ENCODE peak calls at places on chromosomes 7 and 10, in four cellular contexts. O is HepG2, P is K562, Y is GM12878. E is an unnamed sample.

GRCh38 chr7:12244129-12244528 is 33.0 kb downstream of the TMEM106B start:
- DNase-seq in O (peak), Y (no peak), P (peak), E (peak)

GRCh38 chr7:44065431-44066110 is at the start of gene PGAM2:
- DNase-seq in O (no peak), Y (no peak), P (no peak), E (no peak)

GRCh38 chr10:128287921-128288320 is 161.7 kb upstream of the MKI67 start:
- DNase-seq in Y (no peak), O (no peak), P (no peak), E (no peak)

GRCh38 chr7:29228289-29229011 is 33.9 kb downstream of the CHN2 start:
- DNase-seq in O (peak), P (no peak), Y (no peak), E (no peak)

GRCh38 chr10:48545462-48546145 is 59.3 kb downstream of the ARHGAP22 start:
- DNase-seq in P (no peak), Y (no peak), O (no peak), E (no peak)

GRCh38 chr10:74825033-74825370 is 1.4 kb upstream of the KAT6B start:
- DNase-seq in Y (no peak), O (no peak), P (peak), E (peak)

GRCh38 chr10:34890931-34891330 is 75.8 kb upstream of the PARD3 start:
- DNase-seq in Y (no peak), P (no peak), O (no peak), E (no peak)

GRCh38 chr7:84297606-84298005 is 103.0 kb upstream of the SEMA3A start:
- DNase-seq in O (no peak), P (no peak), Y (no peak), E (no peak)

GRCh38 chr10:97849491-97850402 is at the start of gene GOLGA7B:
- DNase-seq in P (peak), Y (no peak), O (peak), E (no peak)

GRCh38 chr7:106125417-106125816 is 13.3 kb upstream of the SYPL1 start:
- DNase-seq in P (no peak), Y (no peak), O (no peak), E (no peak)

GRCh38 chr7:121288894-121289293 is 39.9 kb upstream of the WNT16 start:
- DNase-seq in P (no peak), Y (no peak), O (no peak), E (no peak)

GRCh38 chr7:96657347-96658010 is 52.2 kb downstream of the SEM1 start:
- DNase-seq in O (no peak), Y (no peak), P (no peak), E (no peak)

GRCh38 chr7:21504021-21504420 is 38.8 kb upstream of the DNAH11 start:
- DNase-seq in O (no peak), P (no peak), Y (no peak), E (no peak)

GRCh38 chr7:44430054-44430453 is 60.4 kb downstream of the NUDCD3 start:
- DNase-seq in Y (no peak), P (no peak), O (no peak), E (no peak)

GRCh38 chr10:6473901-6474370 is 106.1 kb downstream of the PRKCQ start:
- DNase-seq in P (no peak), O (no peak), Y (peak), E (no peak)

GRCh38 chr7:18458830-18459229 is 36.7 kb upstream of the HDAC9 start:
- DNase-seq in P (no peak), O (no peak), Y (no peak), E (no peak)

GRCh38 chr10:22620140-22620857 is 94.1 kb downstream of the PIP4K2A start:
- DNase-seq in Y (no peak), O (no peak), P (no peak), E (peak)

GRCh38 chr7:47999413-47999812 is 20.0 kb upstream of the HUS1 start:
- DNase-seq in P (no peak), Y (no peak), O (no peak), E (no peak)

GRCh38 chr7:151366141-151366871 is 24.7 kb downstream of the NUB1 start:
- DNase-seq in Y (no peak), P (no peak), O (no peak), E (no peak)

GRCh38 chr10:101389986-101390531 is 36.1 kb downstream of the BTRC start:
- DNase-seq in P (no peak), Y (no peak), O (no peak), E (no peak)

GRCh38 chr10:31602541-31603244 is 283.7 kb downstream of the ZEB1 start:
- DNase-seq in P (no peak), O (no peak), Y (no peak), E (peak)

GRCh38 chr7:157905740-157906461 is 569.1 kb downstream of the DNAJB6 start:
- DNase-seq in O (no peak), Y (no peak), P (peak), E (no peak)

GRCh38 chr7:68680235-68680872 is 917.9 kb upstream of the AUTS2 start:
- DNase-seq in O (no peak), Y (no peak), P (no peak), E (no peak)

GRCh38 chr10:22631185-22631584 is 83.2 kb downstream of the PIP4K2A start:
- DNase-seq in Y (no peak), P (no peak), O (no peak), E (no peak)

GRCh38 chr10:29646960-29647431 is 12.2 kb upstream of the SVIL start:
- DNase-seq in O (no peak), P (no peak), Y (no peak), E (no peak)

GRCh38 chr7:116630932-116631449 is 41.0 kb upstream of the MET start:
- DNase-seq in O (peak), Y (no peak), P (no peak), E (peak)

GRCh38 chr10:34299105-34299611 is 515.9 kb downstream of the PARD3 start:
- DNase-seq in P (no peak), Y (no peak), O (no peak), E (no peak)

GRCh38 chr7:87541648-87542047 is 59.0 kb downstream of the ABCB1 start:
- DNase-seq in P (no peak), O (no peak), Y (no peak), E (no peak)

GRCh38 chr7:73879977-73880681 is 19.2 kb downstream of the TMEM270 start:
- DNase-seq in P (no peak), O (peak), Y (no peak), E (peak)

GRCh38 chr10:20811131-20811530 is 86.0 kb downstream of the NEBL start:
- DNase-seq in P (no peak), Y (no peak), O (no peak), E (no peak)

GRCh38 chr7:155136619-155137243 is 66.6 kb downstream of the HTR5A start:
- DNase-seq in O (no peak), P (no peak), Y (no peak), E (no peak)

GRCh38 chr7:76142861-76143260 is 58.8 kb upstream of the SRRM3 start:
- DNase-seq in O (no peak), P (no peak), Y (no peak), E (no peak)

GRCh38 chr7:133691727-133692450 is 435.3 kb upstream of the LRGUK start:
- DNase-seq in Y (no peak), O (no peak), P (no peak), E (no peak)

GRCh38 chr10:124902462-124902861 is 39.5 kb upstream of the ZRANB1 start:
- DNase-seq in P (no peak), O (no peak), Y (no peak), E (no peak)

GRCh38 chr10:87642988-87643387 is 16.7 kb upstream of the PAPSS2 start:
- DNase-seq in O (no peak), P (no peak), Y (no peak), E (no peak)

GRCh38 chr7:87933605-87933952 is 472 bp upstream of the ADAM22 start:
- DNase-seq in O (no peak), Y (no peak), P (no peak), E (no peak)

GRCh38 chr7:113892818-113893217 is 26.0 kb downstream of the PPP1R3A start:
- DNase-seq in O (no peak), P (no peak), Y (no peak), E (no peak)

GRCh38 chr10:4826788-4827324 is 849 bp downstream of the AKR1E2 start:
- DNase-seq in P (no peak), O (no peak), Y (no peak), E (no peak)

GRCh38 chr10:119416855-119417254 is 125.7 kb downstream of the RGS10 start:
- DNase-seq in P (peak), O (peak), Y (peak), E (peak)

GRCh38 chr10:110275140-110275729 is 29.5 kb downstream of the SMNDC1 start:
- DNase-seq in O (no peak), Y (no peak), P (no peak), E (no peak)

DNA sequence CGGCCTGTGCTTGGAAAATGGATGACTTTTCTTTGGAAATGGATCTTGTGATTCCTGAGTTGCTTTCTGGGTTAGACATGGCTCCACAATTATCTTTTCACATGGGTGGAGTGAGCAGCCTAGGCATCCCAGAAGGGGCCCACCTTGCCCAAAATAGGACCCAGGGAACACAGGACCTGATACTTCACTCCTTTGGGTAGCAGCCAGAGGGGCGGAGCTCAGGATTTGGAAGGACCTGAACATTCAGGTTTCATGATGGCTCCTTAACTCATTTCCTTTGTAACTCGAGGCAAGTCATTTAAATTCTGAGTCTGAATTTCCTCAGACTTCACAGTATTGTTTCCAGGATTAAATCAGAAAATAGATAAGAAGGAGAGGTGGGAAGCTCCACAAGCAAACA is 178.3 kb upstream of the ZMIZ1 start:
- DNase-seq in P (no peak), Y (no peak), O (no peak), E (no peak)
- TF ChIP-seq JUNB in P (no peak), Y (no peak), O (no peak), E (no peak)

GRCh38 chr7:128799451-128799850 is 7.7 kb downstream of the CCDC136 start:
- DNase-seq in O (no peak), P (no peak), Y (no peak), E (no peak)

GRCh38 chr7:128800567-128800966 is 8.8 kb downstream of the CCDC136 start:
- DNase-seq in Y (no peak), O (no peak), P (no peak), E (no peak)

GRCh38 chr7:128801667-128802066 is 9.9 kb downstream of the CCDC136 start:
- DNase-seq in Y (no peak), O (no peak), P (no peak), E (no peak)

GRCh38 chr7:128804472-128804871 is 12.7 kb downstream of the CCDC136 start:
- DNase-seq in Y (no peak), P (no peak), O (no peak), E (no peak)

GRCh38 chr7:128801008-128801407 is 9.2 kb downstream of the CCDC136 start:
- DNase-seq in Y (no peak), O (no peak), P (no peak), E (no peak)
- TF ChIP-seq RAD21 in Y (no peak), O (no peak), P (no peak), E (no peak)

GRCh38 chr7:156702399-156702798 is 61.8 kb downstream of the RNF32 start:
- DNase-seq in P (no peak), O (no peak), Y (no peak), E (no peak)

GRCh38 chr7:156703773-156704482 is 63.4 kb downstream of the RNF32 start:
- DNase-seq in O (no peak), Y (peak), P (no peak), E (no peak)

DNA sequence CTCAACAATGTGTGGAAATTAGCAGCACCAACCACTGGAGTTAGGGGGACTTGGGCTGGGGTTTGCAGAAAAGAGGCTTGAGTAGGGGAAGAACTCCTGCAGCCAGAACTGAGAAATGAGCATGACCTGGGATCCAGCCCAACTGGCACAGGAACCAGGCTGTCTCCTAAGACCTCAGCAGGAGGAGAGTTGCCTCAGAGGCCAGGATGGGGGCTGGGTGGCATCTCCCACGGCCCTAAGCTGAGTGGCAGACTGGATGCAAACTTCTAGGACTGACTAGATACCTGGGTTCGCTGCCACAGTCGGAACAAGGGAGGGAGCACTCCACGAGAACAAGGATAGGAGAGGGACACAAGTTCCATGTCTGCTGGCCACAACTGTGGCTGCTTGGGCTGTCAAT is 62.6 kb downstream of the RNF32 start:
- DNase-seq in O (no peak), P (no peak), Y (no peak), E (no peak)
- TF ChIP-seq EP300 in O (no peak), P (no peak), Y (no peak), E (no peak)

DNA sequence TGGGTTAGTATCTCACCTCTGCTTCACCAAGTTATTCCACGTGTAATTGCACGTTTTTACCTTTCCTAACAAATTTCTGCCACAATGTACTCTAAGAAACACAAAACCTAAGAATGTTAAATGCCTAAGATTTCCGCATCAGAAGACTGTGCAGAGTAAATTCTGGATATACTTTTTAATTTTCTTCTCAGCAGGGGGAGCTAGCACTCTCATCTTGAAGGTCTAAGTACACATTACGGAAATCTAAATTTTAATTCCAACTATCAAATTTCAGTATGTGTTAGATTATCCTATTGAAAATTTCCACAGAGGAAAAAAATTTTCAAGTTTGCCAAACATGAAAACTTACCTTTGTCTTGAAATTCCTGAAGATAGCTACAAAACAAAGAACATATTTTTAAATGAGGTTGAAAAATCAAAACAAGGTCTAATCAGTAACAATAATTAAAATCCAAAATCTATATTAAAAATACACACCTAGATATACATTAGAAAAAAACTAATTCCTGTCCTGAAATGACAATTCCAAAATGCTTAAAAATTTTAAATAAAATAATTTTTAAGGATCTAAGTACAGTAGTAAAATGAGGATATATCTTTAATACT is 10.5 kb downstream of the SKAP2 start:
- DNase-seq in O (peak), P (no peak), Y (no peak), E (no peak)
- TF ChIP-seq JUNB in O (no peak), P (no peak), Y (no peak), E (no peak)

DNA sequence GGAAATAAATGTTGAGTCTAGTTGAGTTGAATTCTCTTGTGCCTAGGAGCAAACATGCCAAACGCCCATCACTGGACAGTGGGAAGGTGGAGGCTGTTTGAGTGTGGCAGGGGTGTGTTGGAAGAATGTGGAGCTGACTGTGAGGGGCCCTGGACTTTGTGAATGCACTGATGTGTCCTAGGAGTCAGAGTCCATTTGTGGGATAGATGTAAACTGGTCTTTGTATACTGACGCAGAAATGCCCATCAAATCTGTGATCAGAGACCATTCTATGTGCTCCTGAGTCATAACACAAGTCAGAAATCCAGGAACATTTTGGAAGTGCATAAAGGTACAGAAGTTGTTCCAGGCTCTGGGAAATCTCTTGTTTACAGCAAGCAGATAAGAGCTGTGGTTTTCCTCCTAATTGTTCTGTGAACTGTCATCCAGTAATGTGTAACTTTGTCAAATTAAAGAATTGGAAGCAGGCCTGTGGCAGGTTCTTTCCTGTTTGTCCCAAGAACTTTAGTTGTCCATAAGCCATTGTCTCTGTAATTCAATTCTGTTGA is 7.5 kb downstream of the PRXL2A start:
- DNase-seq in O (peak), P (no peak), Y (no peak), E (no peak)
- TF ChIP-seq RAD21 in O (no peak), P (no peak), Y (no peak), E (no peak)

DNA sequence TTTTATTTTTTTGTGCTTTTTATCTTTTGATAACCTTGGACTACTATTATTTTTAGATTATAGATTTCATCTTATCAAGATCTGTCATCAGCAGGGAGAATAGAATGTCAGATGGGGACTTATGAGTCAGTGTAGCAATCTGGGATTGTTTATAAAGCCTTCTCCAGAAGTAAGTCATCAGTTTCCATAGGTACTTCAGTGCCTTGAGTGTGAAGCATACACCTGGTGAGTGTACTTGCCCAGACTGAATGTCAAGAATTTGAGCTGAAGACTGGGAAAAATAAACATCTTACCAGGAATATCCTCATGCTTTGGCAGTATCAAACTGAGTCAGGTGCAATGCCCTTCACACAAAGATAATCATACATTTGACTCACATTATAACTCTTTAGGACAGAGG is 2.2 kb downstream of the CASD1 start:
- DNase-seq in Y (no peak), O (no peak), P (no peak), E (no peak)
- TF ChIP-seq EP300 in Y (no peak), O (no peak), P (no peak), E (no peak)

DNA sequence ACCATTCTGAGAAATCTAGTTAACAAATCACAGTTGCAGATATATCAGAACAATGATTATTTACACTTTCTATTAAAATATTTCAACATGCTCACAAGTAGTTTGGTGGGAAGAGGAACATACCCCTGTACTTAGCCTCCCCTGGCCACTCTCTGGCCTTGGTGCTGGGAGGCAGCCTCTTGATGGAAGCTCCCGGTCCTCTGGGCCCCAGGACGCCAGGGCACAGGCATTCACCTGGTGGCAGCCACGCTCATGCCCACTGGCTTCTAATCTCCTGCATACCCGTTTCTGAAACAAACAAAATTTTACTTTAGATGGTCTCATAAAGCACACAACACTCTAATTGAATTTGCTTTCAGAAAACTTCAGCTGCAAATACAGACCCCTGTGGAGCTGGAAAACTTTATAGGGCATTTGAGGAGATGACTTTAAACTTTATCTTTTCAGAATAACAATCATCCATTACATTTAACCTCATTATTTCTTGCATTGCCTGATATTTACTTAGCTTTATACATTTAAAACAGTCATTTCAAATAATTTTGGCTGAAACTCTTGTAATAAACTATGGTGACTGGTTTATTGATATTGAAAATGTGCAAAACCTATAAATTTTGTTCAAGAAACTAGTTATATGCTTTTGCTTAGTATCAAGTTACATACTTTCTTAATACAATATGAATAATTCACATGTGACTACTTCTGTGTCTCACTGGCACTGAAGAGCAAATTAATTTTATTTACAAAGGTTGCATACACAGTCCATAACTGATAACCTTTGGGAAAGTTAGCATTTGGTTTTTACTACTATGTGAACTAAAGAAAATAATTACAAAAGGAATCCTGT is 30.8 kb downstream of the C10orf143 start:
- DNase-seq in O (no peak), Y (no peak), P (no peak), E (no peak)
- TF ChIP-seq JUNB in O (no peak), Y (no peak), P (no peak), E (no peak)